ENCODE peak calls at places on chromosomes 5 and 9, in eight cellular contexts. One of them, this sample, is unnamed.

GRCh38 chr5:137146402-137146889 is 352.7 kb downstream of the SPOCK1 start:
- DNase-seq in HTR-8/SVneo: peak
- DNase-seq in mesenchymal stem cell: peak
- DNase-seq in hippocampal formation: peak
- DNase-seq in stimulated activated CD8-positive, alpha-beta memory T cell treated with anti-CD3 and anti-CD28 coated beads, Interleukin-2, amount 100 ng/mL, for 48 hours: no peak
- DNase-seq in GM03348: peak
- DNase-seq in C1 segment of cervical spinal cord: no peak
- DNase-seq in H4: peak
- DNase-seq in this sample: peak

GRCh38 chr5:139402561-139403158 is 1.2 kb downstream of the SPATA24 start:
- DNase-seq in HTR-8/SVneo: no peak
- DNase-seq in mesenchymal stem cell: peak
- DNase-seq in hippocampal formation: no peak
- DNase-seq in stimulated activated CD8-positive, alpha-beta memory T cell treated with anti-CD3 and anti-CD28 coated beads, Interleukin-2, amount 100 ng/mL, for 48 hours: no peak
- DNase-seq in GM03348: no peak
- DNase-seq in C1 segment of cervical spinal cord: no peak
- DNase-seq in H4: peak
- DNase-seq in this sample: no peak

GRCh38 chr5:168360521-168361285 is 69.3 kb downstream of the WWC1 start:
- DNase-seq in HTR-8/SVneo: no peak
- DNase-seq in mesenchymal stem cell: no peak
- DNase-seq in hippocampal formation: no peak
- DNase-seq in stimulated activated CD8-positive, alpha-beta memory T cell treated with anti-CD3 and anti-CD28 coated beads, Interleukin-2, amount 100 ng/mL, for 48 hours: no peak
- DNase-seq in GM03348: no peak
- DNase-seq in C1 segment of cervical spinal cord: no peak
- DNase-seq in H4: no peak
- DNase-seq in this sample: no peak

GRCh38 chr5:111704452-111705085 is 52.4 kb downstream of the NREP start:
- DNase-seq in HTR-8/SVneo: no peak
- DNase-seq in mesenchymal stem cell: no peak
- DNase-seq in hippocampal formation: no peak
- DNase-seq in stimulated activated CD8-positive, alpha-beta memory T cell treated with anti-CD3 and anti-CD28 coated beads, Interleukin-2, amount 100 ng/mL, for 48 hours: no peak
- DNase-seq in GM03348: no peak
- DNase-seq in C1 segment of cervical spinal cord: no peak
- DNase-seq in H4: no peak
- DNase-seq in this sample: no peak

GRCh38 chr9:134962998-134963364 is 45.3 kb upstream of the FCN1 start:
- DNase-seq in HTR-8/SVneo: no peak
- DNase-seq in mesenchymal stem cell: no peak
- DNase-seq in hippocampal formation: no peak
- DNase-seq in stimulated activated CD8-positive, alpha-beta memory T cell treated with anti-CD3 and anti-CD28 coated beads, Interleukin-2, amount 100 ng/mL, for 48 hours: no peak
- DNase-seq in GM03348: no peak
- DNase-seq in C1 segment of cervical spinal cord: no peak
- DNase-seq in H4: no peak
- DNase-seq in this sample: no peak

GRCh38 chr5:34684281-34684979 is 28.3 kb downstream of the RAI14 start:
- DNase-seq in HTR-8/SVneo: no peak
- DNase-seq in mesenchymal stem cell: peak
- DNase-seq in hippocampal formation: no peak
- DNase-seq in stimulated activated CD8-positive, alpha-beta memory T cell treated with anti-CD3 and anti-CD28 coated beads, Interleukin-2, amount 100 ng/mL, for 48 hours: no peak
- DNase-seq in GM03348: no peak
- DNase-seq in C1 segment of cervical spinal cord: no peak
- DNase-seq in H4: peak
- DNase-seq in this sample: no peak

GRCh38 chr9:19994296-19994695 is 205.5 kb upstream of the SLC24A2 start:
- DNase-seq in HTR-8/SVneo: peak
- DNase-seq in mesenchymal stem cell: no peak
- DNase-seq in hippocampal formation: no peak
- DNase-seq in stimulated activated CD8-positive, alpha-beta memory T cell treated with anti-CD3 and anti-CD28 coated beads, Interleukin-2, amount 100 ng/mL, for 48 hours: no peak
- DNase-seq in GM03348: no peak
- DNase-seq in C1 segment of cervical spinal cord: no peak
- DNase-seq in H4: peak
- DNase-seq in this sample: no peak

GRCh38 chr9:110130791-110131416 is 77.1 kb downstream of the C9orf152 start:
- DNase-seq in HTR-8/SVneo: no peak
- DNase-seq in mesenchymal stem cell: no peak
- DNase-seq in hippocampal formation: no peak
- DNase-seq in stimulated activated CD8-positive, alpha-beta memory T cell treated with anti-CD3 and anti-CD28 coated beads, Interleukin-2, amount 100 ng/mL, for 48 hours: no peak
- DNase-seq in GM03348: no peak
- DNase-seq in C1 segment of cervical spinal cord: no peak
- DNase-seq in H4: no peak
- DNase-seq in this sample: no peak

GRCh38 chr9:20624201-20625002 is 2.1 kb upstream of the MLLT3 start:
- DNase-seq in HTR-8/SVneo: peak
- DNase-seq in mesenchymal stem cell: peak
- DNase-seq in hippocampal formation: peak
- DNase-seq in stimulated activated CD8-positive, alpha-beta memory T cell treated with anti-CD3 and anti-CD28 coated beads, Interleukin-2, amount 100 ng/mL, for 48 hours: no peak
- DNase-seq in GM03348: peak
- DNase-seq in C1 segment of cervical spinal cord: no peak
- DNase-seq in H4: peak
- DNase-seq in this sample: peak

GRCh38 chr5:1033178-1033577 is 24.6 kb downstream of the NKD2 start:
- DNase-seq in HTR-8/SVneo: no peak
- DNase-seq in mesenchymal stem cell: no peak
- DNase-seq in hippocampal formation: no peak
- DNase-seq in stimulated activated CD8-positive, alpha-beta memory T cell treated with anti-CD3 and anti-CD28 coated beads, Interleukin-2, amount 100 ng/mL, for 48 hours: no peak
- DNase-seq in GM03348: no peak
- DNase-seq in C1 segment of cervical spinal cord: no peak
- DNase-seq in H4: no peak
- DNase-seq in this sample: no peak

GRCh38 chr9:113343732-113344231 is 3.7 kb upstream of the WDR31 start:
- DNase-seq in HTR-8/SVneo: no peak
- DNase-seq in mesenchymal stem cell: peak
- DNase-seq in hippocampal formation: peak
- DNase-seq in stimulated activated CD8-positive, alpha-beta memory T cell treated with anti-CD3 and anti-CD28 coated beads, Interleukin-2, amount 100 ng/mL, for 48 hours: no peak
- DNase-seq in GM03348: peak
- DNase-seq in C1 segment of cervical spinal cord: peak
- DNase-seq in H4: peak
- DNase-seq in this sample: peak

GRCh38 chr9:77647659-77648457 is at the start of gene GNA14:
- DNase-seq in HTR-8/SVneo: no peak
- DNase-seq in mesenchymal stem cell: peak
- DNase-seq in hippocampal formation: no peak
- DNase-seq in stimulated activated CD8-positive, alpha-beta memory T cell treated with anti-CD3 and anti-CD28 coated beads, Interleukin-2, amount 100 ng/mL, for 48 hours: no peak
- DNase-seq in GM03348: peak
- DNase-seq in C1 segment of cervical spinal cord: no peak
- DNase-seq in H4: no peak
- DNase-seq in this sample: no peak

GRCh38 chr5:146151970-146152369 is 30.5 kb downstream of the LARS1 start:
- DNase-seq in HTR-8/SVneo: no peak
- DNase-seq in mesenchymal stem cell: peak
- DNase-seq in hippocampal formation: no peak
- DNase-seq in stimulated activated CD8-positive, alpha-beta memory T cell treated with anti-CD3 and anti-CD28 coated beads, Interleukin-2, amount 100 ng/mL, for 48 hours: no peak
- DNase-seq in GM03348: no peak
- DNase-seq in C1 segment of cervical spinal cord: no peak
- DNase-seq in H4: no peak
- DNase-seq in this sample: no peak

GRCh38 chr5:89396262-89396975 is 513.4 kb upstream of the MEF2C start:
- DNase-seq in HTR-8/SVneo: no peak
- DNase-seq in mesenchymal stem cell: peak
- DNase-seq in hippocampal formation: peak
- DNase-seq in stimulated activated CD8-positive, alpha-beta memory T cell treated with anti-CD3 and anti-CD28 coated beads, Interleukin-2, amount 100 ng/mL, for 48 hours: no peak
- DNase-seq in GM03348: peak
- DNase-seq in C1 segment of cervical spinal cord: no peak
- DNase-seq in H4: peak
- DNase-seq in this sample: peak

GRCh38 chr9:135641047-135641446 is 1.7 kb upstream of the GLT6D1 start:
- DNase-seq in HTR-8/SVneo: no peak
- DNase-seq in mesenchymal stem cell: no peak
- DNase-seq in hippocampal formation: no peak
- DNase-seq in stimulated activated CD8-positive, alpha-beta memory T cell treated with anti-CD3 and anti-CD28 coated beads, Interleukin-2, amount 100 ng/mL, for 48 hours: no peak
- DNase-seq in GM03348: no peak
- DNase-seq in C1 segment of cervical spinal cord: no peak
- DNase-seq in H4: no peak
- DNase-seq in this sample: no peak

GRCh38 chr5:131630963-131631350 is 4.1 kb downstream of the RAPGEF6 start:
- DNase-seq in HTR-8/SVneo: no peak
- DNase-seq in mesenchymal stem cell: no peak
- DNase-seq in hippocampal formation: no peak
- DNase-seq in stimulated activated CD8-positive, alpha-beta memory T cell treated with anti-CD3 and anti-CD28 coated beads, Interleukin-2, amount 100 ng/mL, for 48 hours: no peak
- DNase-seq in GM03348: no peak
- DNase-seq in C1 segment of cervical spinal cord: no peak
- DNase-seq in H4: no peak
- DNase-seq in this sample: no peak

GRCh38 chr9:33880562-33881089 is 63.7 kb downstream of the UBE2R2 start:
- DNase-seq in HTR-8/SVneo: no peak
- DNase-seq in mesenchymal stem cell: no peak
- DNase-seq in hippocampal formation: no peak
- DNase-seq in stimulated activated CD8-positive, alpha-beta memory T cell treated with anti-CD3 and anti-CD28 coated beads, Interleukin-2, amount 100 ng/mL, for 48 hours: no peak
- DNase-seq in GM03348: no peak
- DNase-seq in C1 segment of cervical spinal cord: no peak
- DNase-seq in H4: no peak
- DNase-seq in this sample: no peak

GRCh38 chr5:149141957-149142851 is 911 bp downstream of the ABLIM3 start:
- DNase-seq in HTR-8/SVneo: no peak
- DNase-seq in mesenchymal stem cell: peak
- DNase-seq in hippocampal formation: peak
- DNase-seq in stimulated activated CD8-positive, alpha-beta memory T cell treated with anti-CD3 and anti-CD28 coated beads, Interleukin-2, amount 100 ng/mL, for 48 hours: no peak
- DNase-seq in GM03348: no peak
- DNase-seq in C1 segment of cervical spinal cord: no peak
- DNase-seq in H4: peak
- DNase-seq in this sample: peak

GRCh38 chr9:35776018-35776417 is 15.4 kb upstream of the NPR2 start:
- DNase-seq in HTR-8/SVneo: no peak
- DNase-seq in mesenchymal stem cell: no peak
- DNase-seq in hippocampal formation: no peak
- DNase-seq in stimulated activated CD8-positive, alpha-beta memory T cell treated with anti-CD3 and anti-CD28 coated beads, Interleukin-2, amount 100 ng/mL, for 48 hours: no peak
- DNase-seq in GM03348: no peak
- DNase-seq in C1 segment of cervical spinal cord: no peak
- DNase-seq in H4: no peak
- DNase-seq in this sample: no peak

GRCh38 chr5:132474881-132475511 is 15.6 kb downstream of the IRF1 start:
- DNase-seq in HTR-8/SVneo: no peak
- DNase-seq in mesenchymal stem cell: peak
- DNase-seq in hippocampal formation: no peak
- DNase-seq in stimulated activated CD8-positive, alpha-beta memory T cell treated with anti-CD3 and anti-CD28 coated beads, Interleukin-2, amount 100 ng/mL, for 48 hours: no peak
- DNase-seq in GM03348: no peak
- DNase-seq in C1 segment of cervical spinal cord: no peak
- DNase-seq in H4: no peak
- DNase-seq in this sample: no peak

GRCh38 chr9:93560991-93561390 is 15.4 kb upstream of the PHF2 start:
- DNase-seq in HTR-8/SVneo: no peak
- DNase-seq in mesenchymal stem cell: no peak
- DNase-seq in hippocampal formation: no peak
- DNase-seq in stimulated activated CD8-positive, alpha-beta memory T cell treated with anti-CD3 and anti-CD28 coated beads, Interleukin-2, amount 100 ng/mL, for 48 hours: no peak
- DNase-seq in GM03348: no peak
- DNase-seq in C1 segment of cervical spinal cord: no peak
- DNase-seq in H4: no peak
- DNase-seq in this sample: no peak

GRCh38 chr5:57841671-57842375 is 359.2 kb upstream of the ACTBL2 start:
- DNase-seq in HTR-8/SVneo: peak
- DNase-seq in mesenchymal stem cell: peak
- DNase-seq in hippocampal formation: no peak
- DNase-seq in stimulated activated CD8-positive, alpha-beta memory T cell treated with anti-CD3 and anti-CD28 coated beads, Interleukin-2, amount 100 ng/mL, for 48 hours: no peak
- DNase-seq in GM03348: peak
- DNase-seq in C1 segment of cervical spinal cord: no peak
- DNase-seq in H4: peak
- DNase-seq in this sample: no peak

GRCh38 chr5:172433513-172433912 is 20.8 kb downstream of the SH3PXD2B start:
- DNase-seq in HTR-8/SVneo: no peak
- DNase-seq in mesenchymal stem cell: no peak
- DNase-seq in hippocampal formation: no peak
- DNase-seq in stimulated activated CD8-positive, alpha-beta memory T cell treated with anti-CD3 and anti-CD28 coated beads, Interleukin-2, amount 100 ng/mL, for 48 hours: no peak
- DNase-seq in GM03348: no peak
- DNase-seq in C1 segment of cervical spinal cord: no peak
- DNase-seq in H4: no peak
- DNase-seq in this sample: no peak

GRCh38 chr9:122349201-122349600 is 21.6 kb upstream of the PTGS1 start:
- DNase-seq in HTR-8/SVneo: no peak
- DNase-seq in mesenchymal stem cell: no peak
- DNase-seq in hippocampal formation: no peak
- DNase-seq in stimulated activated CD8-positive, alpha-beta memory T cell treated with anti-CD3 and anti-CD28 coated beads, Interleukin-2, amount 100 ng/mL, for 48 hours: no peak
- DNase-seq in GM03348: no peak
- DNase-seq in C1 segment of cervical spinal cord: no peak
- DNase-seq in H4: no peak
- DNase-seq in this sample: no peak

GRCh38 chr5:149415245-149415967 is 36.3 kb upstream of the IL17B start:
- DNase-seq in HTR-8/SVneo: no peak
- DNase-seq in mesenchymal stem cell: peak
- DNase-seq in hippocampal formation: no peak
- DNase-seq in stimulated activated CD8-positive, alpha-beta memory T cell treated with anti-CD3 and anti-CD28 coated beads, Interleukin-2, amount 100 ng/mL, for 48 hours: no peak
- DNase-seq in GM03348: no peak
- DNase-seq in C1 segment of cervical spinal cord: no peak
- DNase-seq in H4: no peak
- DNase-seq in this sample: no peak

GRCh38 chr5:147461915-147462314 is 48.0 kb downstream of the DPYSL3 start:
- DNase-seq in HTR-8/SVneo: no peak
- DNase-seq in mesenchymal stem cell: peak
- DNase-seq in hippocampal formation: no peak
- DNase-seq in stimulated activated CD8-positive, alpha-beta memory T cell treated with anti-CD3 and anti-CD28 coated beads, Interleukin-2, amount 100 ng/mL, for 48 hours: no peak
- DNase-seq in GM03348: no peak
- DNase-seq in C1 segment of cervical spinal cord: no peak
- DNase-seq in H4: no peak
- DNase-seq in this sample: no peak

GRCh38 chr5:10611290-10611689 is 47.4 kb downstream of the ANKRD33B start:
- DNase-seq in HTR-8/SVneo: no peak
- DNase-seq in mesenchymal stem cell: peak
- DNase-seq in hippocampal formation: no peak
- DNase-seq in stimulated activated CD8-positive, alpha-beta memory T cell treated with anti-CD3 and anti-CD28 coated beads, Interleukin-2, amount 100 ng/mL, for 48 hours: no peak
- DNase-seq in GM03348: no peak
- DNase-seq in C1 segment of cervical spinal cord: no peak
- DNase-seq in H4: no peak
- DNase-seq in this sample: no peak

GRCh38 chr9:11915699-11916098 is 777.5 kb upstream of the TYRP1 start:
- DNase-seq in HTR-8/SVneo: no peak
- DNase-seq in mesenchymal stem cell: no peak
- DNase-seq in hippocampal formation: no peak
- DNase-seq in stimulated activated CD8-positive, alpha-beta memory T cell treated with anti-CD3 and anti-CD28 coated beads, Interleukin-2, amount 100 ng/mL, for 48 hours: no peak
- DNase-seq in GM03348: no peak
- DNase-seq in C1 segment of cervical spinal cord: no peak
- DNase-seq in H4: no peak
- DNase-seq in this sample: no peak

GRCh38 chr5:15702102-15702501 is 202.1 kb downstream of the FBXL7 start:
- DNase-seq in HTR-8/SVneo: peak
- DNase-seq in mesenchymal stem cell: peak
- DNase-seq in hippocampal formation: no peak
- DNase-seq in stimulated activated CD8-positive, alpha-beta memory T cell treated with anti-CD3 and anti-CD28 coated beads, Interleukin-2, amount 100 ng/mL, for 48 hours: no peak
- DNase-seq in GM03348: no peak
- DNase-seq in C1 segment of cervical spinal cord: no peak
- DNase-seq in H4: peak
- DNase-seq in this sample: no peak

GRCh38 chr9:13429271-13429670 is 149.8 kb upstream of the MPDZ start:
- DNase-seq in HTR-8/SVneo: no peak
- DNase-seq in mesenchymal stem cell: no peak
- DNase-seq in hippocampal formation: no peak
- DNase-seq in stimulated activated CD8-positive, alpha-beta memory T cell treated with anti-CD3 and anti-CD28 coated beads, Interleukin-2, amount 100 ng/mL, for 48 hours: no peak
- DNase-seq in GM03348: no peak
- DNase-seq in C1 segment of cervical spinal cord: no peak
- DNase-seq in H4: no peak
- DNase-seq in this sample: no peak

GRCh38 chr9:79946718-79947117 is 375.0 kb downstream of the TLE4 start:
- DNase-seq in HTR-8/SVneo: no peak
- DNase-seq in mesenchymal stem cell: peak
- DNase-seq in hippocampal formation: no peak
- DNase-seq in stimulated activated CD8-positive, alpha-beta memory T cell treated with anti-CD3 and anti-CD28 coated beads, Interleukin-2, amount 100 ng/mL, for 48 hours: no peak
- DNase-seq in GM03348: no peak
- DNase-seq in C1 segment of cervical spinal cord: no peak
- DNase-seq in H4: peak
- DNase-seq in this sample: no peak

GRCh38 chr5:82813951-82814350 is 263.2 kb downstream of the TMEM167A start:
- DNase-seq in HTR-8/SVneo: no peak
- DNase-seq in mesenchymal stem cell: no peak
- DNase-seq in hippocampal formation: no peak
- DNase-seq in stimulated activated CD8-positive, alpha-beta memory T cell treated with anti-CD3 and anti-CD28 coated beads, Interleukin-2, amount 100 ng/mL, for 48 hours: no peak
- DNase-seq in GM03348: no peak
- DNase-seq in C1 segment of cervical spinal cord: no peak
- DNase-seq in H4: no peak
- DNase-seq in this sample: no peak

GRCh38 chr5:17219006-17219422 is 1.6 kb downstream of the BASP1 start:
- DNase-seq in HTR-8/SVneo: peak
- DNase-seq in mesenchymal stem cell: peak
- DNase-seq in hippocampal formation: no peak
- DNase-seq in stimulated activated CD8-positive, alpha-beta memory T cell treated with anti-CD3 and anti-CD28 coated beads, Interleukin-2, amount 100 ng/mL, for 48 hours: no peak
- DNase-seq in GM03348: peak
- DNase-seq in C1 segment of cervical spinal cord: no peak
- DNase-seq in H4: no peak
- DNase-seq in this sample: no peak

GRCh38 chr9:17613723-17614122 is 34.9 kb downstream of the SH3GL2 start:
- DNase-seq in HTR-8/SVneo: no peak
- DNase-seq in mesenchymal stem cell: peak
- DNase-seq in hippocampal formation: peak
- DNase-seq in stimulated activated CD8-positive, alpha-beta memory T cell treated with anti-CD3 and anti-CD28 coated beads, Interleukin-2, amount 100 ng/mL, for 48 hours: no peak
- DNase-seq in GM03348: no peak
- DNase-seq in C1 segment of cervical spinal cord: no peak
- DNase-seq in H4: peak
- DNase-seq in this sample: no peak

This sample was measured in gastrocnemius medialis.